ENCODE peak calls at places on chromosomes 16 and 17, in eight cellular contexts. G is AG04450; N is Right ventricle myocardium inferior; U is EL; O is GDM1; Q is T-cell; E is H54; L is stimulated activated CD4-positive, alpha-beta T cell treated with anti-CD3 and anti-CD28 coated beads, Interleukin-15, amount 100 ng/mL, for 1 hour. Y is an unnamed sample.

GRCh38 chr16:12964466-12964865 is 63.1 kb downstream of the SHISA9 start:
- DNase-seq in Q (no peak), U (no peak), G (no peak), L (no peak), O (no peak), E (no peak), N (no peak), Y (no peak)

GRCh38 chr16:88536971-88537751 is 33.0 kb upstream of the ZC3H18 start:
- DNase-seq in Q (no peak), U (no peak), E (no peak), N (peak; percentile 62), G (no peak), L (no peak), O (no peak), Y (no peak)

GRCh38 chr16:12170103-12171025 is 193.8 kb downstream of the SNX29 start:
- DNase-seq in L (no peak), N (no peak), U (no peak), E (no peak), O (no peak), G (peak; percentile 32), Q (no peak), Y (no peak)

GRCh38 chr16:15513169-15513568 is 78.8 kb downstream of the BMERB1 start:
- DNase-seq in L (no peak), O (no peak), Q (no peak), G (no peak), N (no peak), U (no peak), E (no peak), Y (no peak)

GRCh38 chr16:25340973-25341372 is 83.3 kb upstream of the ZKSCAN2 start:
- DNase-seq in U (no peak), N (no peak), E (no peak), O (no peak), L (no peak), Q (no peak), G (no peak), Y (no peak)

GRCh38 chr17:4086041-4086483 is 56.8 kb downstream of the ZZEF1 start:
- DNase-seq in U (no peak), E (no peak), Q (no peak), N (no peak), O (no peak), L (no peak), G (no peak), Y (no peak)

GRCh38 chr17:16282522-16282921 is 65.5 kb downstream of the PIGL start:
- DNase-seq in L (no peak), U (peak; percentile 93), E (peak; percentile 59), Q (no peak), N (no peak), O (no peak), G (peak; percentile 66), Y (no peak)

GRCh38 chr17:82874011-82874835 is 34.4 kb upstream of the ZNF750 start:
- DNase-seq in G (no peak), N (peak; percentile 55), U (no peak), L (no peak), O (no peak), Q (no peak), E (no peak), Y (peak; percentile 72)

GRCh38 chr17:67285360-67285759 is 40.4 kb upstream of the HELZ start:
- DNase-seq in O (no peak), L (no peak), G (no peak), N (no peak), E (no peak), Q (no peak), U (no peak), Y (no peak)

GRCh38 chr16:69861276-69862030 is 89.7 kb upstream of the CLEC18A start:
- DNase-seq in Q (no peak), E (no peak), O (no peak), L (no peak), N (no peak), U (no peak), G (peak; percentile 24), Y (peak; percentile 39)

GRCh38 chr16:70380919-70381603 is 34.4 kb downstream of the DDX19A start:
- DNase-seq in O (peak; percentile 83), Q (peak; percentile 95), G (peak; percentile 94), L (peak; percentile 89), N (peak; percentile 96), U (peak; percentile 99), E (peak; percentile 92), Y (peak; percentile 97)

GRCh38 chr16:56932588-56933265 is 785 bp downstream of the HERPUD1 start:
- DNase-seq in U (peak; percentile 75), Q (no peak), L (no peak), O (no peak), N (peak; percentile 93), E (peak; percentile 48), G (no peak), Y (peak; percentile 86)